ENCODE peak calls at places on chromosomes 11 and 22, in five cellular contexts. B is pancreas; U is HAP-1; J is CD4-positive, alpha-beta memory T cell; K is fibroblast of lung. T is an unnamed sample. For H3K4me1, the result is how much of the 10 kb centered on the place peaks cover.

GRCh38 chr11:2892215-2893020 is 6.8 kb upstream of the CDKN1C start:
- DNase-seq in J (peak), U (peak), B (no peak), K (peak), T (peak)

GRCh38 chr11:44627911-44628729 is 62.7 kb downstream of the CD82 start:
- DNase-seq in B (peak), U (no peak), K (peak), J (no peak), T (peak)

GRCh38 chr11:19953342-19953741 is 206.9 kb downstream of the DBX1 start:
- DNase-seq in J (no peak), K (peak), B (no peak), U (peak), T (no peak)

GRCh38 chr11:109729761-109730160 is 307.8 kb downstream of the C11orf87 start:
- DNase-seq in U (no peak), B (no peak), K (no peak), J (no peak), T (no peak)

GRCh38 chr11:120022617-120023016 is 115.3 kb downstream of the TRIM29 start:
- DNase-seq in B (no peak), K (no peak), U (no peak), J (no peak), T (no peak)

GRCh38 chr11:131025421-131026126 is 109.3 kb upstream of the SNX19 start:
- DNase-seq in K (no peak), J (no peak), U (no peak), B (no peak), T (no peak)

GRCh38 chr11:65502852-65503603 is 4.2 kb downstream of the MALAT1 start:
- DNase-seq in U (no peak), K (peak), B (no peak), J (peak), T (no peak)

GRCh38 chr11:134574947-134575346 is 162.9 kb upstream of the B3GAT1 start:
- DNase-seq in U (no peak), K (no peak), J (no peak), B (no peak), T (no peak)

GRCh38 chr11:122046846-122047245 is 69.2 kb downstream of the BLID start:
- DNase-seq in U (no peak), J (no peak), B (no peak), K (peak), T (no peak)

GRCh38 chr11:125351868-125352250 is 144.2 kb downstream of the FEZ1 start:
- DNase-seq in J (no peak), B (no peak), U (no peak), K (no peak), T (no peak)

GRCh38 chr11:10657308-10658271 is 36.0 kb downstream of the IRAG1 start:
- DNase-seq in U (peak), K (peak), B (no peak), J (no peak), T (peak)

GRCh38 chr11:1199689-1200610 is 22.9 kb upstream of the MUC5B start:
- DNase-seq in U (no peak), K (no peak), J (no peak), B (peak), T (no peak)

GRCh38 chr22:46673205-46673604 is 53.0 kb downstream of the GRAMD4 start:
- DNase-seq in B (no peak), U (no peak), K (no peak), J (no peak), T (no peak)

GRCh38 chr22:48520888-48521600 is 1306.6 kb downstream of the BRD1 start:
- DNase-seq in J (no peak), U (no peak), K (no peak), B (no peak), T (no peak)

GRCh38 chr11:1459219-1459575 is 27.4 kb downstream of the MOB2 start:
- DNase-seq in J (no peak), U (no peak), B (no peak), K (no peak), T (no peak)

GRCh38 chr22:47035443-47035881 is 273.0 kb downstream of the TBC1D22A start:
- DNase-seq in J (no peak), K (peak), B (no peak), U (no peak), T (no peak)

GRCh38 chr11:72069787-72070251 is 10.5 kb downstream of the NUMA1 start:
- DNase-seq in J (no peak), K (peak), U (no peak), B (peak), T (peak)
- H3K4me1 ChIP-seq in J (under half), K (under half), U (under half), B (under half), T (under half)

GRCh38 chr22:23036684-23037428 is 33.5 kb upstream of the GNAZ start:
- DNase-seq in K (no peak), J (no peak), U (no peak), B (no peak), T (no peak)
- H3K4me3 ChIP-seq in K (no peak), J (no peak), U (no peak), B (no peak), T (no peak)

DNA sequence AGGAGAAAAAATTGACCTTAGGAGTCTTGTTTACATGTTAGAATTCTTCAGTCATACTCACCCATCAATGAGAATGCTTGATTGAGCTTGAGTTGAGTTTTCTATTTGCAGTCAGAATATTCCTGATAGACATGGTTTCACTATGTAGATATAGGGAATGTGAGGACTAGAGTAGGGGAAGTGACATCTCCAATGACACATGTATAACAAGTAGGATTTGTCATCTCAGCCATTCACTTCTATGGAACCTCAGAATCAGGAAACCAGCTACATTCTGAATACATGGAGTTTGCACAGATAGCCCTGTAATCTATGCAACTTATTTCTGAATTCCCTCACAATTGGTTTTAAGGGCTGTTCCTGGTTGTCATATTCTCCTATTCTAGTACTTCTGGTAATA is 20.1 kb upstream of the OR9Q1 start:
- DNase-seq in J (no peak), K (no peak), U (no peak), B (no peak), T (no peak)
- H3K4me1 ChIP-seq in J (under half), K (under half), U (under half), B (under half), T (under half)

GRCh38 chr22:39474351-39474991 is 17.7 kb downstream of the MGAT3 start:
- DNase-seq in K (no peak), J (no peak), U (no peak), B (peak), T (peak)

GRCh38 chr22:39475902-39476301 is 19.1 kb downstream of the MGAT3 start:
- DNase-seq in K (no peak), J (no peak), B (no peak), U (no peak), T (no peak)

GRCh38 chr22:39475337-39475736 is 18.5 kb downstream of the MGAT3 start:
- DNase-seq in B (no peak), J (no peak), U (no peak), K (no peak), T (no peak)

GRCh38 chr22:39472570-39473556 is 16.1 kb downstream of the MGAT3 start:
- DNase-seq in B (peak), U (no peak), K (no peak), J (no peak), T (peak)

GRCh38 chr22:39473856-39474255 is 17.0 kb downstream of the MGAT3 start:
- DNase-seq in J (no peak), K (no peak), U (no peak), B (no peak), T (no peak)
- H3K4me3 ChIP-seq in J (no peak), K (no peak), U (no peak), B (no peak), T (no peak)

T was measured in cardiac muscle cell.